ENCODE peak calls at places on chromosomes 16 and 17, in seven cellular contexts. C, S, B, N, F, W and P are unnamed samples. For H3K9me3 and H3K27me3, the result is how much of the 10 kb centered on the place peaks cover.

GRCh38 chr16:77213542-77214108 is 14.4 kb downstream of the SYCE1L start:
- DNase-seq in C (no peak), S (no peak), B (no peak), N (no peak), F (no peak), W (no peak), P (no peak)

GRCh38 chr17:79066963-79067362 is 7.7 kb upstream of the ENGASE start:
- DNase-seq in C (peak), S (no peak), B (no peak), N (no peak), F (no peak), W (no peak), P (peak)

GRCh38 chr17:17448076-17448475 is 28.7 kb upstream of the MED9 start:
- DNase-seq in C (peak), S (no peak), B (no peak), N (no peak), F (no peak), W (no peak), P (no peak)

GRCh38 chr17:13728751-13729150 is 127.0 kb upstream of the HS3ST3A1 start:
- DNase-seq in C (no peak), S (no peak), B (no peak), N (no peak), F (no peak), W (no peak), P (no peak)

GRCh38 chr16:89917773-89918452 is 749 bp upstream of the MC1R start:
- DNase-seq in C (peak), S (peak), B (peak), N (no peak), F (peak), W (peak), P (peak)

GRCh38 chr16:71669926-71670536 is 44.0 kb downstream of the MARVELD3 start:
- DNase-seq in C (no peak), S (no peak), B (no peak), N (no peak), F (no peak), W (no peak), P (no peak)

GRCh38 chr16:50778284-50779163 is 36.6 kb downstream of the CYLD start:
- DNase-seq in C (no peak), S (no peak), B (no peak), N (no peak), F (no peak), W (no peak), P (no peak)

GRCh38 chr17:78356163-78356713 is 3.6 kb downstream of the SOCS3 start:
- DNase-seq in C (peak), S (peak), B (peak), N (no peak), F (peak), W (no peak), P (no peak)

GRCh38 chr16:6571044-6571443 is 761.6 kb upstream of the RBFOX1 start:
- DNase-seq in C (peak), S (no peak), B (no peak), N (no peak), F (no peak), W (no peak), P (no peak)

GRCh38 chr17:6453279-6454024 is 9.2 kb downstream of the PIMREG start:
- DNase-seq in C (no peak), S (no peak), B (no peak), N (no peak), F (no peak), W (no peak), P (no peak)

GRCh38 chr17:56834380-56835258 is 668 bp downstream of the DGKE start:
- DNase-seq in C (peak), S (peak), B (peak), N (no peak), F (peak), W (peak), P (peak)

GRCh38 chr17:75848523-75849303 is 4.5 kb upstream of the UNC13D start:
- DNase-seq in C (peak), S (peak), B (peak), N (no peak), F (peak), W (peak), P (peak)

GRCh38 chr17:16298140-16298662 is 55.1 kb downstream of the CENPV start:
- DNase-seq in C (no peak), S (no peak), B (no peak), N (no peak), F (no peak), W (no peak), P (no peak)

GRCh38 chr17:35498429-35499178 is 38.9 kb downstream of the SLFN12L start:
- DNase-seq in C (no peak), S (no peak), B (no peak), N (no peak), F (no peak), W (no peak), P (no peak)

GRCh38 chr17:35489944-35490343 is 41.4 kb upstream of the SLFN13 start:
- DNase-seq in C (peak), S (no peak), B (no peak), N (no peak), F (no peak), W (no peak), P (peak)

GRCh38 chr17:35491417-35491816 is 42.9 kb upstream of the SLFN13 start:
- DNase-seq in C (no peak), S (no peak), B (no peak), N (no peak), F (no peak), W (no peak), P (no peak)

GRCh38 chr17:35496470-35497290 is 40.8 kb downstream of the SLFN12L start:
- DNase-seq in C (no peak), S (no peak), B (no peak), N (no peak), F (no peak), W (no peak), P (no peak)

GRCh38 chr17:35493040-35493439 is 44.4 kb downstream of the SLFN12L start:
- DNase-seq in C (no peak), S (no peak), B (no peak), N (no peak), F (no peak), W (no peak), P (no peak)
- H3K9me3 ChIP-seq in C (under half), S (under half), B (under half), N (under half), F (under half), W (under half), P (under half)

DNA sequence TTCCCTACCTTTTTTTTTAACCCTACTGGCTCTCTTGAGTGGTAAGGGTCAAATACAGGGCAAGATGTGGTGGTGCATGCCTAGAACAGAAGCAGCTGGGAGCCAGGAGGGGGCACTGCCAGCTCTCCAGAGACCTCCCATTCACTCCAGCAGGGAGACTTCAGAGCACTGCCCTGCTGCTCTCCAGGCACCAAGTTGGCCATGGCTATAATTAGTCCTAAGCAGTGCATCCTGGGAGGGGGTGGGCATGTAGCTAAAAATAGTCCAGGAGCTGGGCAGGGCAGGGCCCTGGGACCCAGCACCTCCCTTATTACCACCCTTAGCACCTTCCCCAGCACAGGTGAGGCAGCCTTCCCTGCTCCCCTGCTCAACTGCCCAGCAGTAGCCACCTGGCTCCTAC is 3.5 kb downstream of the CORO6 start:
- DNase-seq in C (peak), S (no peak), B (no peak), N (no peak), F (no peak), W (peak), P (no peak)
- H3K27me3 ChIP-seq in C (half or more), S (under half), B (under half), N (under half), F (half or more), W (under half), P (half or more)

GRCh38 chr17:32461853-32462617 is 17.7 kb downstream of the PSMD11 start:
- DNase-seq in C (peak), S (peak), B (no peak), N (no peak), F (peak), W (no peak), P (no peak)
- TF ChIP-seq CTCF in C (peak), S (peak), B (peak), N (peak), F (no peak), W (peak), P (peak)

GRCh38 chr17:22443061-22443460 is 750.7 kb downstream of the KCNJ18 start:
- DNase-seq in C (no peak), S (no peak), B (no peak), N (peak), F (no peak), W (no peak), P (no peak)

DNA sequence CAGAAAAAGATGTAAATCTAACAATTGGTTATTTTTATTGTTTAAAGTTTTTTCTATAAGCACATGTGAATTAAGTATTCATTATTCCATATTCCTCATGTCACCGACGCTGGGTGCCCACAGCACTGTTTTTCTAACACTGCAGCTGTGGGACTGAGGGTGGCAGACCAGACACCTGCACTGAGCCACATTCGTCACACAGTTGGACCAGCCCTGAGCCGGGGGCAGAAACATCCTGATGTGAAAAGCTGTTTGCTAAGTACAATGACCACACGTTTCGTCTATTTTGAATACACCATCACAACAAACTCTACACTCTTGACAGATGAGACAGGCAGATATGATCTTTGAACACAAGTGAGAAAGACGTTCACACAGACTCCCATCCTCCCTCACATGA is 749.5 kb downstream of the KCNJ18 start:
- DNase-seq in C (no peak), S (no peak), B (no peak), N (peak), F (no peak), W (no peak), P (no peak)
- H3K9me3 ChIP-seq in C (half or more), S (under half), B (under half), N (under half), F (under half), W (under half), P (under half)

DNA sequence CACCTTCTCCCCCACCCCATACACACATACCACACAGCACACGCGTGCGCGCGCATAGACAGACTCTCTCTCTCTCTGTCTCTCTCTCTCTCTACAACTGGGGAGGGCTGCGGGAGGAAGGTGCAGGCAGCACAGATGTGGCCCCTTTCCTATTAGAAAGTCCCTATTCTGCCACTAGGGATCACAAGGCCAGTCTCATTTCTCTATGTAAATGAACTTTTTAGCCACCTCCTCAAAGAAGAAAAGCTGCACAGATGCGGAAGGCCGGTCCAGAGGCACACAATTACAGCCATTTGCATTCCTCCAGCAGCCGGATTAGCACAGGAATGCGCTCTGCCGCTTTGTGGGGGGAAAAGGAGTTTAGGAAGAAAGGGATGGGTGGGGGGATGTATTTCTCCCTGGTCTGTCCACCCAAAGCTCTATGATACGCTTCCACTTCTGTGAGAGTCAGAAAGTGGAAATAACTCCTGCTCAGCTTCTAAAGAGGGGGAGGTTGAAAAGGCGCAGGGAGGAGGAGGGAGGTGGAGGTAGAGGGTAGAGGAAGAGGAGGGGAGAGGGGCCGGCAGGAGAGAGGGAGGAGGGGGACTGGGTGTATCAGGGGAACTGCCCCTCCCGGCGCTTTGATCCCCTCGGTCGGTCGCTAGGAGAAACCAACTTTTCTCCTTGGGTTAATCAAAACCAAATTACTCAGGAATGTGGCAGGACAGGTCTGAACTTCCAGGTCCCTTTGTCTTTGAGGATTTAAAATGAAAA is 11.7 kb downstream of the ZFHX3 start:
- DNase-seq in C (peak), S (no peak), B (no peak), N (no peak), F (no peak), W (no peak), P (no peak)
- H3K27me3 ChIP-seq in C (half or more), S (under half), B (under half), N (under half), F (under half), W (under half), P (under half)

GRCh38 chr17:73785466-73785865 is 141.2 kb upstream of the SDK2 start:
- DNase-seq in C (no peak), S (no peak), B (no peak), N (no peak), F (no peak), W (no peak), P (no peak)

GRCh38 chr17:73784015-73784603 is 139.9 kb upstream of the SDK2 start:
- DNase-seq in C (peak), S (no peak), B (no peak), N (no peak), F (no peak), W (no peak), P (no peak)

GRCh38 chr17:73783382-73783766 is 139.1 kb upstream of the SDK2 start:
- DNase-seq in C (no peak), S (no peak), B (no peak), N (no peak), F (no peak), W (no peak), P (no peak)

GRCh38 chr17:73782231-73782630 is 138.0 kb upstream of the SDK2 start:
- DNase-seq in C (no peak), S (no peak), B (no peak), N (no peak), F (no peak), W (no peak), P (no peak)

DNA sequence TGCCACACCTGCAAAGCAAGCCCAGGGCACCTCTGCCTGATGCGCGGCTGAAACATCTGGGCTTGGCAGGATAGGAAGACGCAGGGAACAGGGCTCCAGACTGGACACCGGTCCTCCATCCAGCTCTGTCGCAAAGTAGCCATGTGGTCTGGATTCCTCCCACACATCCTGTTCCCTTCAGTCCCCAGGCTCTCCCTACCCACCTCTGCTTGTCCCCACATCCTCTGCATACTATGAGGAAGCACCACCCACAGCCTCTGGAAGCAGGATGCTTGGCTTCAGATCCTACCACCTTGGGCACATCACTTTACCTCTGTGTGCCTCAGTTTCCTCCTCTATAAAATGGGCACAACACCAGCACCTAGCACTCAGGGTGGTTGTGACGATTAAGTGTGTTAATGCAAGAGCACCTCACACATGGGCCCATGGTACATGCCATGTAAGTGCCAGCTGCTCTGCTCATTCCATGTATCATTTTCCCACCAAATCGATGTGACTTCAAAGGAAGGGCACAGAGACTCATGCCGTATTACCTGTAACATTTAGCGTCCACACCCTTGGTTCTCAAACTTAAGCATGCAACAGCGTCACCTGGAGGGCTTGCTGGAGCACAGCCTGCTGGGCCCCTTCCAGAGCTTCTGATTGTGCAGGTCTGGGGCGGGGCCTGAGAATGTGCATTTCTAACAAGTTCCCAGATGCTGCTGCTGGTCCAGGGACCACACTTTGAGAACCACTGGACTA is 138.6 kb upstream of the SDK2 start:
- DNase-seq in C (peak), S (no peak), B (no peak), N (no peak), F (no peak), W (no peak), P (no peak)
- TF ChIP-seq CTCF in C (peak), S (no peak), B (no peak), N (no peak), F (no peak), W (no peak), P (no peak)

GRCh38 chr17:22303865-22304264 is 611.5 kb downstream of the KCNJ18 start:
- DNase-seq in C (no peak), S (no peak), B (no peak), N (peak), F (no peak), W (no peak), P (no peak)
- H3K9me3 ChIP-seq in C (half or more), S (under half), B (under half), N (under half), F (under half), W (under half), P (half or more)

GRCh38 chr16:57416084-57416483 is 11.5 kb downstream of the CCL17 start:
- DNase-seq in C (no peak), S (no peak), B (no peak), N (no peak), F (no peak), W (no peak), P (no peak)
- H3K27me3 ChIP-seq in C (under half), S (under half), B (under half), N (under half), F (under half), W (under half), P (under half)

DNA sequence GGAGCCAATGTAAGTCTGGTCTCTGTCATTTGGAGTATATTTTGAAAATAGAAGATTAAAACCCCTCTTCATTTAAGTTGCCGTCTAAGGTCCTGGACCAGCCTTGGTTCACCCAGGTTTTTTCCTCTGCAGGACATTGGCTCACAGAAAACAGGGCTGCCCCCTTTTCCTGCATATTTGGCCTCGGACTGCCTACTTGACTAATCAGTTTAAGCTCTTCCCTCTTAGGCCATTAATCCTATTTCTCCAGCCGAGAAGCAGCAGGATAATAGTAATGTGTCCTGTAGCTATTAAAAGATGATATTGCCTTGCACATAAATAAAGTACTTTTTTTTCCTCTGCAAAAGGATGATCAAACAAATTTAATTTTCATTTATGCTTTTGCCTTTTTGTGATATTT is 52.1 kb downstream of the PRKCA start:
- DNase-seq in C (no peak), S (no peak), B (no peak), N (no peak), F (no peak), W (no peak), P (no peak)
- TF ChIP-seq CTCF in C (no peak), S (no peak), B (no peak), N (no peak), F (no peak), W (no peak), P (no peak)

DNA sequence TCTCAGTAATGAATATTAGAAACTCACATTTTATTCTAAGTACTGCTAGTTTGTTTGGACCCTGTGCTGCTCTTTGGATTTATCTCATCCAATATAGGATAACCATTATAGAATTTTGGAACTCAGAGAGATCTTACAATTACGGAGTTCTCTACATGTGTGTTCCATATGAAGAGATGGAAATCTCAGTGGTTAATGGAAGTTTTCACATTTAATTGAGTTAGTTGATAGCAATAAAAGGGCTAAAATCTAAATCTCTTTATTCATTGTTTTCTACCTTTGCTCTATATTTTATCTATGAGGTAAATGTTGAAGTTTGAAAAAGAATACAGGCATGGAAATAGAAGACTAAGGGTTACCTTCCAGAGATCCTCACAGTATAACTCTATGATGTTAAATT is 558.0 kb upstream of the KIF2B start:
- DNase-seq in C (no peak), S (no peak), B (no peak), N (no peak), F (no peak), W (no peak), P (no peak)
- H3K9me3 ChIP-seq in C (under half), S (under half), B (under half), N (under half), F (under half), W (under half), P (under half)